ENCODE peak calls at places on chromosomes 1 and 21, in six cellular contexts. One of them, this sample, is unnamed.
A peak's percentile ranks its signal among the peaks of the same experiment; 100 is the strongest.

GRCh38 chr1:26909951-26910342 is 3.8 kb downstream of the NR0B2 start:
- DNase-seq in upper lobe of right lung: no peak
- DNase-seq in heart right ventricle: no peak
- DNase-seq in mucosa of descending colon: no peak
- DNase-seq in ovary: no peak
- DNase-seq in hepatocyte: no peak
- DNase-seq in this sample: no peak

GRCh38 chr1:201590474-201590873 is 51.5 kb downstream of the NAV1 start:
- DNase-seq in hepatocyte: no peak
- DNase-seq in mucosa of descending colon: no peak
- DNase-seq in heart right ventricle: no peak
- DNase-seq in ovary: no peak
- DNase-seq in upper lobe of right lung: peak; percentile 45
- DNase-seq in this sample: no peak

GRCh38 chr1:42937141-42937696 is 21.4 kb downstream of the SLC2A1 start:
- DNase-seq in heart right ventricle: no peak
- DNase-seq in hepatocyte: no peak
- DNase-seq in upper lobe of right lung: peak; percentile 21
- DNase-seq in mucosa of descending colon: peak; percentile 5
- DNase-seq in ovary: no peak
- DNase-seq in this sample: peak; percentile 23

GRCh38 chr1:161843156-161843555 is 77.0 kb downstream of the ATF6 start:
- DNase-seq in upper lobe of right lung: no peak
- DNase-seq in ovary: no peak
- DNase-seq in mucosa of descending colon: no peak
- DNase-seq in heart right ventricle: no peak
- DNase-seq in hepatocyte: no peak
- DNase-seq in this sample: no peak

GRCh38 chr21:34761758-34762330 is 93.0 kb downstream of the CLIC6 start:
- DNase-seq in heart right ventricle: no peak
- DNase-seq in ovary: no peak
- DNase-seq in mucosa of descending colon: no peak
- DNase-seq in upper lobe of right lung: no peak
- DNase-seq in hepatocyte: no peak
- DNase-seq in this sample: no peak

GRCh38 chr1:64133036-64133435 is 70.4 kb upstream of the UBE2U start:
- DNase-seq in hepatocyte: peak; percentile 19
- DNase-seq in upper lobe of right lung: no peak
- DNase-seq in heart right ventricle: no peak
- DNase-seq in mucosa of descending colon: no peak
- DNase-seq in ovary: no peak
- DNase-seq in this sample: no peak

GRCh38 chr1:204477036-204477740 is 17.4 kb downstream of the PIK3C2B start:
- DNase-seq in ovary: no peak
- DNase-seq in heart right ventricle: no peak
- DNase-seq in upper lobe of right lung: no peak
- DNase-seq in mucosa of descending colon: peak; percentile 54
- DNase-seq in hepatocyte: no peak
- DNase-seq in this sample: no peak

GRCh38 chr1:22276396-22276748 is 133.5 kb upstream of the WNT4 start:
- DNase-seq in heart right ventricle: no peak
- DNase-seq in hepatocyte: no peak
- DNase-seq in ovary: no peak
- DNase-seq in upper lobe of right lung: no peak
- DNase-seq in mucosa of descending colon: no peak
- DNase-seq in this sample: no peak

GRCh38 chr1:91162613-91163012 is 140.8 kb upstream of the ZNF644 start:
- DNase-seq in upper lobe of right lung: no peak
- DNase-seq in heart right ventricle: no peak
- DNase-seq in ovary: no peak
- DNase-seq in mucosa of descending colon: no peak
- DNase-seq in hepatocyte: no peak
- DNase-seq in this sample: no peak

GRCh38 chr21:44456207-44456914 is 1.1 kb downstream of the LRRC3 start:
- DNase-seq in ovary: no peak
- DNase-seq in upper lobe of right lung: no peak
- DNase-seq in hepatocyte: no peak
- DNase-seq in heart right ventricle: no peak
- DNase-seq in mucosa of descending colon: no peak
- DNase-seq in this sample: peak; percentile 75

GRCh38 chr21:46443910-46444309 is 14.8 kb upstream of the DIP2A start:
- DNase-seq in mucosa of descending colon: no peak
- DNase-seq in hepatocyte: no peak
- DNase-seq in upper lobe of right lung: no peak
- DNase-seq in heart right ventricle: peak; percentile 35
- DNase-seq in ovary: no peak
- DNase-seq in this sample: no peak

GRCh38 chr1:205294914-205295310 is 26.6 kb downstream of the NUAK2 start:
- DNase-seq in heart right ventricle: no peak
- DNase-seq in upper lobe of right lung: no peak
- DNase-seq in ovary: no peak
- DNase-seq in mucosa of descending colon: no peak
- DNase-seq in hepatocyte: no peak
- DNase-seq in this sample: no peak

GRCh38 chr1:19563336-19564097 is 78.2 kb upstream of the CAPZB start:
- DNase-seq in heart right ventricle: peak; percentile 66
- DNase-seq in upper lobe of right lung: peak; percentile 66
- DNase-seq in ovary: peak; percentile 78
- DNase-seq in hepatocyte: peak; percentile 15
- DNase-seq in mucosa of descending colon: peak; percentile 33
- DNase-seq in this sample: peak; percentile 76

GRCh38 chr1:240122639-240123604 is 31.2 kb downstream of the FMN2 start:
- DNase-seq in upper lobe of right lung: peak; percentile 72
- DNase-seq in heart right ventricle: no peak
- DNase-seq in ovary: no peak
- DNase-seq in hepatocyte: peak; percentile 76
- DNase-seq in mucosa of descending colon: peak; percentile 53
- DNase-seq in this sample: no peak

GRCh38 chr1:203289982-203290260 is 15.4 kb upstream of the BTG2 start:
- DNase-seq in heart right ventricle: no peak
- DNase-seq in mucosa of descending colon: no peak
- DNase-seq in hepatocyte: no peak
- DNase-seq in ovary: no peak
- DNase-seq in upper lobe of right lung: no peak
- DNase-seq in this sample: no peak

GRCh38 chr1:230916607-230917283 is 48.4 kb upstream of the C1orf198 start:
- DNase-seq in heart right ventricle: no peak
- DNase-seq in mucosa of descending colon: no peak
- DNase-seq in upper lobe of right lung: no peak
- DNase-seq in hepatocyte: no peak
- DNase-seq in ovary: no peak
- DNase-seq in this sample: no peak
- H3K4me1 ChIP-seq in heart right ventricle: no peaks in the 10 kb centered on the region
- H3K4me1 ChIP-seq in mucosa of descending colon: no peaks in the 10 kb centered on the region
- H3K4me1 ChIP-seq in upper lobe of right lung: no peaks in the 10 kb centered on the region
- H3K4me1 ChIP-seq in hepatocyte: peaks cover 5% of the 10 kb centered on the region
- H3K4me1 ChIP-seq in ovary: peaks cover 1% of the 10 kb centered on the region
- H3K4me1 ChIP-seq in this sample: no peaks in the 10 kb centered on the region

DNA sequence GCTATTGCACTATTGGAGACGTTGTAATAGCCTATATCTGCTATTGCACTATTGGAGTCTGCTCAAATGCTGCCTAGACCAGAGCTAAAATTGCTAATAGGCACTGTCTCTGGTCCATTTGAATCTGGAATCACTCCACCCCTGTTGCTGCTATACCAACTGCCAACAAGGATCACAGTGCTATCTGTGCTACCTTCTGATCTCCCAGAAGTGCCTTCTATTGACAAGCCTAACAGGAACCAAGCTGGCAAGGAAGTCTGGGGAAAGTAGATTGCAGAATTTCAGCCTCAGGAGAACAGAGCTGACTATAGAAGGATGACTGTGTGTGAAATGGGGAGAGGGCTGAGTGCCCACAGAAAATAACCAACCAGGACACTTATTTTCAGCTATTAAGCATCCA is 15.9 kb downstream of the RWDD3 start:
- DNase-seq in ovary: no peak
- DNase-seq in upper lobe of right lung: no peak
- DNase-seq in hepatocyte: no peak
- DNase-seq in mucosa of descending colon: no peak
- DNase-seq in heart right ventricle: no peak
- DNase-seq in this sample: no peak
- H3K4me1 ChIP-seq in ovary: no peaks in the 10 kb centered on the region
- H3K4me1 ChIP-seq in upper lobe of right lung: no peaks in the 10 kb centered on the region
- H3K4me1 ChIP-seq in hepatocyte: no peaks in the 10 kb centered on the region
- H3K4me1 ChIP-seq in mucosa of descending colon: no peaks in the 10 kb centered on the region
- H3K4me1 ChIP-seq in heart right ventricle: peaks cover 21% of the 10 kb centered on the region
- H3K4me1 ChIP-seq in this sample: no peaks in the 10 kb centered on the region

GRCh38 chr1:40691538-40692428 is at the start of gene NFYC:
- DNase-seq in ovary: peak; percentile 95
- DNase-seq in upper lobe of right lung: peak; percentile 97
- DNase-seq in hepatocyte: peak; percentile 100
- DNase-seq in mucosa of descending colon: peak; percentile 99
- DNase-seq in heart right ventricle: peak; percentile 94
- DNase-seq in this sample: peak; percentile 99
- H3K4me1 ChIP-seq in ovary: peaks cover 1% of the 10 kb centered on the region
- H3K4me1 ChIP-seq in upper lobe of right lung: peaks cover 34% of the 10 kb centered on the region
- H3K4me1 ChIP-seq in hepatocyte: peaks cover 18% of the 10 kb centered on the region
- H3K4me1 ChIP-seq in mucosa of descending colon: peaks cover 24% of the 10 kb centered on the region
- H3K4me1 ChIP-seq in heart right ventricle: peaks cover 15% of the 10 kb centered on the region
- H3K4me1 ChIP-seq in this sample: peaks cover 5% of the 10 kb centered on the region

DNA sequence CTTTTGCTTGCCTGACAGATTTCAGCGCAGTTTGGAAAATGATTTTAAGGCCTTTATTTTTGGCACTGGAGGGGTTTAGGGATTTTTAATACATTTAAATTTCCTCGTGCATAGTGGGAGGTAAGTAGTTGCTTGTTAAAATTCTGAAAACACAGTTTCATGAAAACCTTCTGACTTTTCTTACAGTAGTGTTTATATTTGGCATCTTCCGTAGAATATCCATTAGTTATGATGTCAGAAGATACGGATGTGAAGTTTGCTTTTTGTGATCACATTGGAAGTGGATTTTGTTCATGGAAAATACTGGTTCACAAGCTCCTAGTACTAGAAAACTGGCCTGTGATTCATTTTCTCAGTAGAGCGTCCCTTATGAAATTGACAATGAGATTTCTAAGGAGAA is 1.3 kb downstream of the RABGAP1L start:
- DNase-seq in heart right ventricle: no peak
- DNase-seq in upper lobe of right lung: no peak
- DNase-seq in ovary: no peak
- DNase-seq in hepatocyte: no peak
- DNase-seq in mucosa of descending colon: no peak
- DNase-seq in this sample: no peak
- H3K4me1 ChIP-seq in heart right ventricle: peaks cover 18% of the 10 kb centered on the region
- H3K4me1 ChIP-seq in upper lobe of right lung: peaks cover 13% of the 10 kb centered on the region
- H3K4me1 ChIP-seq in ovary: peaks cover 2% of the 10 kb centered on the region
- H3K4me1 ChIP-seq in hepatocyte: peaks cover 7% of the 10 kb centered on the region
- H3K4me1 ChIP-seq in mucosa of descending colon: peaks cover 12% of the 10 kb centered on the region
- H3K4me1 ChIP-seq in this sample: no peaks in the 10 kb centered on the region

DNA sequence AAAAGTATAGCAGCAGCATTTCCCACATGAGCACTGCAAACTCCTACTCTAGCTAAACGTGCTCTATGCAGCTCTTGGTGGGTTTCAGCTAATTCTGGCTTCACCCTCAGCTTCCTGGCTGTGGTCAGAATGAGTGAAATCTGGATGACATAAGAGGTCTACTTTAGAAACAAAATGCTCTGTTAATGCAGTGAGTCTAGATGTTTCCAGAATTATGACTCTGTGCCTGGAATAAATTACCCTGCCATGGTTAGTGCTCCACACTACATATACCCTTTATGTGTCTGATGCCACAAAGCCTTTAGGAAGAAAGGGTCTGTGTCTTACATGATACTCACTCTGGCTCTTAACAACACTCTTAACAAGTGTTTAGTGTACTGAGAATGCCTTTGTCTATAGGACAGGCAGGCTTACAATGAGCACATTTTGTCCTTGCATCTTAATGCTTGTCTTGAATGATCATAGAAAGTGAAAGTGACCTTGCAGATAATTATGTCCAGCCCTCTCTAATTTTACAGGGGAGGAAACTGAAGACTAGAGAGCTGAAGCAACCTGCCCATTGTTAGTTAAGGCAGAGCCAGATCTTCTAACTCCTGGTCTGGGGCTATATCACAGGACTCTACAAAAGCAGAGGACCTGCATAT is 9.2 kb downstream of the S100A10 start:
- DNase-seq in mucosa of descending colon: no peak
- DNase-seq in upper lobe of right lung: no peak
- DNase-seq in hepatocyte: no peak
- DNase-seq in heart right ventricle: no peak
- DNase-seq in ovary: no peak
- DNase-seq in this sample: no peak
- H3K4me1 ChIP-seq in mucosa of descending colon: peaks cover 67% of the 10 kb centered on the region
- H3K4me1 ChIP-seq in upper lobe of right lung: peaks cover 41% of the 10 kb centered on the region
- H3K4me1 ChIP-seq in hepatocyte: peaks cover 66% of the 10 kb centered on the region
- H3K4me1 ChIP-seq in heart right ventricle: peaks cover 52% of the 10 kb centered on the region
- H3K4me1 ChIP-seq in ovary: peaks cover 19% of the 10 kb centered on the region
- H3K4me1 ChIP-seq in this sample: peaks cover 7% of the 10 kb centered on the region

GRCh38 chr1:153961421-153961820 is 1.9 kb downstream of the SLC39A1 start:
- DNase-seq in upper lobe of right lung: no peak
- DNase-seq in hepatocyte: no peak
- DNase-seq in ovary: no peak
- DNase-seq in mucosa of descending colon: no peak
- DNase-seq in heart right ventricle: no peak
- DNase-seq in this sample: no peak
- H3K4me1 ChIP-seq in upper lobe of right lung: peaks cover 51% of the 10 kb centered on the region
- H3K4me1 ChIP-seq in hepatocyte: peaks cover 31% of the 10 kb centered on the region
- H3K4me1 ChIP-seq in ovary: peaks cover 32% of the 10 kb centered on the region
- H3K4me1 ChIP-seq in mucosa of descending colon: peaks cover 52% of the 10 kb centered on the region
- H3K4me1 ChIP-seq in heart right ventricle: peaks cover 52% of the 10 kb centered on the region
- H3K4me1 ChIP-seq in this sample: peaks cover 2% of the 10 kb centered on the region

DNA sequence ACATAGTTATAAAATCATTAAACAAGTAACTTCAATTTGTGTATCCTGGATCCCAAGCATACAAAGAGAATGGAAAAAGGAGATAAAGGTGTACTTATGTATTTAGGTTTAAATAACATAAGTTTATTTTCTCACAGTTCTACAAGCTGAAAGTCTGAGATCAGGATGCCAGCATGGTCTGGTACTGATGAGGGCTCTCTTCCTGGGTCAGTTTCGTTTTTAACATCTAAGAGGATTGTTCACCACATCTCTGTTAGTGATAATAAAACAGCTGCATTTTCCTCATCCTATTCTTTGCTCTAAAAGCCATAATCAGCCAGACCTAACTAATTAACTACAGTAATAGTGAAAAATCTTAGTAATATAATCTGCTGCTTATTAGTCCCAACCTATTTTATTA is 5.2 kb downstream of the EGLN1 start:
- DNase-seq in ovary: no peak
- DNase-seq in heart right ventricle: no peak
- DNase-seq in upper lobe of right lung: no peak
- DNase-seq in hepatocyte: no peak
- DNase-seq in mucosa of descending colon: no peak
- DNase-seq in this sample: no peak
- H3K4me1 ChIP-seq in ovary: peaks cover 16% of the 10 kb centered on the region
- H3K4me1 ChIP-seq in heart right ventricle: peaks cover 57% of the 10 kb centered on the region
- H3K4me1 ChIP-seq in upper lobe of right lung: peaks cover 53% of the 10 kb centered on the region
- H3K4me1 ChIP-seq in hepatocyte: peaks cover 21% of the 10 kb centered on the region
- H3K4me1 ChIP-seq in mucosa of descending colon: peaks cover 26% of the 10 kb centered on the region
- H3K4me1 ChIP-seq in this sample: no peaks in the 10 kb centered on the region

GRCh38 chr21:38908537-38908936 is 102.8 kb downstream of the ETS2 start:
- DNase-seq in mucosa of descending colon: no peak
- DNase-seq in hepatocyte: no peak
- DNase-seq in ovary: no peak
- DNase-seq in upper lobe of right lung: no peak
- DNase-seq in heart right ventricle: no peak
- DNase-seq in this sample: no peak
- H3K4me1 ChIP-seq in mucosa of descending colon: peaks cover 46% of the 10 kb centered on the region
- H3K4me1 ChIP-seq in hepatocyte: peaks cover 30% of the 10 kb centered on the region
- H3K4me1 ChIP-seq in ovary: peaks cover 11% of the 10 kb centered on the region
- H3K4me1 ChIP-seq in upper lobe of right lung: peaks cover 40% of the 10 kb centered on the region
- H3K4me1 ChIP-seq in heart right ventricle: peaks cover 42% of the 10 kb centered on the region
- H3K4me1 ChIP-seq in this sample: no peaks in the 10 kb centered on the region